ENCODE peak calls at places on chromosome 18, in six cellular contexts. U, S, E, F, K and G are unnamed samples.

GRCh38 chr18:48622911-48623431 is 84.1 kb downstream of the CTIF start:
- DNase-seq in U (no peak), S (peak), E (no peak), F (no peak), K (peak), G (no peak)

GRCh38 chr18:70376137-70376913 is 87.5 kb downstream of the SOCS6 start:
- DNase-seq in U (no peak), S (no peak), E (no peak), F (no peak), K (no peak), G (no peak)

GRCh38 chr18:54752185-54752584 is 76.1 kb upstream of the RAB27B start:
- DNase-seq in U (no peak), S (no peak), E (no peak), F (no peak), K (no peak), G (no peak)

GRCh38 chr18:9362869-9363268 is 28.3 kb downstream of the TWSG1 start:
- DNase-seq in U (no peak), S (peak), E (no peak), F (no peak), K (no peak), G (no peak)

GRCh38 chr18:78701753-78702409 is 277.7 kb upstream of the SALL3 start:
- DNase-seq in U (no peak), S (no peak), E (peak), F (no peak), K (no peak), G (no peak)

GRCh38 chr18:51301376-51301775 is 103.9 kb upstream of the MEX3C start:
- DNase-seq in U (no peak), S (no peak), E (no peak), F (no peak), K (no peak), G (no peak)

GRCh38 chr18:66193394-66193793 is 410.5 kb downstream of the CDH19 start:
- DNase-seq in U (no peak), S (no peak), E (no peak), F (no peak), K (no peak), G (no peak)

GRCh38 chr18:9516437-9517064 is 41.2 kb downstream of the RALBP1 start:
- DNase-seq in U (no peak), S (peak), E (peak), F (peak), K (no peak), G (peak)

GRCh38 chr18:76346490-76347130 is 148.4 kb downstream of the ZNF516 start:
- DNase-seq in U (no peak), S (no peak), E (no peak), F (no peak), K (no peak), G (no peak)

GRCh38 chr18:63585988-63586387 is 1.2 kb upstream of the SERPINB13 start:
- DNase-seq in U (no peak), S (no peak), E (no peak), F (no peak), K (no peak), G (no peak)

GRCh38 chr18:39872566-39872965 is 2082.5 kb upstream of the PIK3C3 start:
- DNase-seq in U (no peak), S (no peak), E (no peak), F (no peak), K (no peak), G (no peak)